ENCODE peak calls at places on chromosomes 4 and X, in eight cellular contexts. One of them, this sample, is unnamed.

GRCh38 chrX:13024911-13025454 is 19.4 kb downstream of the FAM9C start:
- DNase-seq in Right ventricle myocardium superior: no peak
- DNase-seq in posterior cingulate gyrus: no peak
- DNase-seq in gastrocnemius medialis: no peak
- DNase-seq in stimulated activated CD4-positive, alpha-beta T cell treated with anti-CD3 and anti-CD28 coated beads, Interleukin-1b, Interleukin-23, amount 100 ng/mL, for 1 hour: no peak
- DNase-seq in GM12864: no peak
- DNase-seq in IMR-90: no peak
- DNase-seq in T-helper 9 cell: no peak
- DNase-seq in this sample: no peak

GRCh38 chr4:185774076-185774731 is 37.8 kb downstream of the SORBS2 start:
- DNase-seq in T-helper 9 cell: no peak
- DNase-seq in gastrocnemius medialis: no peak
- DNase-seq in stimulated activated CD4-positive, alpha-beta T cell treated with anti-CD3 and anti-CD28 coated beads, Interleukin-1b, Interleukin-23, amount 100 ng/mL, for 1 hour: no peak
- DNase-seq in IMR-90: no peak
- DNase-seq in Right ventricle myocardium superior: no peak
- DNase-seq in posterior cingulate gyrus: no peak
- DNase-seq in GM12864: no peak
- DNase-seq in this sample: no peak

GRCh38 chr4:111483375-111484169 is 661.7 kb upstream of the FAM241A start:
- DNase-seq in stimulated activated CD4-positive, alpha-beta T cell treated with anti-CD3 and anti-CD28 coated beads, Interleukin-1b, Interleukin-23, amount 100 ng/mL, for 1 hour: no peak
- DNase-seq in Right ventricle myocardium superior: no peak
- DNase-seq in GM12864: no peak
- DNase-seq in gastrocnemius medialis: no peak
- DNase-seq in IMR-90: no peak
- DNase-seq in posterior cingulate gyrus: no peak
- DNase-seq in T-helper 9 cell: no peak
- DNase-seq in this sample: no peak

GRCh38 chrX:42420431-42420830 is 357.5 kb downstream of the PPP1R2C start:
- DNase-seq in IMR-90: no peak
- DNase-seq in gastrocnemius medialis: no peak
- DNase-seq in posterior cingulate gyrus: no peak
- DNase-seq in stimulated activated CD4-positive, alpha-beta T cell treated with anti-CD3 and anti-CD28 coated beads, Interleukin-1b, Interleukin-23, amount 100 ng/mL, for 1 hour: no peak
- DNase-seq in T-helper 9 cell: no peak
- DNase-seq in Right ventricle myocardium superior: no peak
- DNase-seq in GM12864: no peak
- DNase-seq in this sample: no peak

GRCh38 chrX:124421898-124422622 is 75.7 kb downstream of the SH2D1A start:
- DNase-seq in Right ventricle myocardium superior: no peak
- DNase-seq in gastrocnemius medialis: no peak
- DNase-seq in posterior cingulate gyrus: no peak
- DNase-seq in T-helper 9 cell: no peak
- DNase-seq in IMR-90: no peak
- DNase-seq in GM12864: no peak
- DNase-seq in stimulated activated CD4-positive, alpha-beta T cell treated with anti-CD3 and anti-CD28 coated beads, Interleukin-1b, Interleukin-23, amount 100 ng/mL, for 1 hour: no peak
- DNase-seq in this sample: no peak

GRCh38 chr4:105651879-105652640 is 56.4 kb downstream of the INTS12 start:
- DNase-seq in posterior cingulate gyrus: no peak
- DNase-seq in gastrocnemius medialis: no peak
- DNase-seq in T-helper 9 cell: no peak
- DNase-seq in GM12864: no peak
- DNase-seq in Right ventricle myocardium superior: no peak
- DNase-seq in IMR-90: no peak
- DNase-seq in stimulated activated CD4-positive, alpha-beta T cell treated with anti-CD3 and anti-CD28 coated beads, Interleukin-1b, Interleukin-23, amount 100 ng/mL, for 1 hour: no peak
- DNase-seq in this sample: no peak

GRCh38 chr4:182085051-182085480 is 158.1 kb upstream of the TENM3 start:
- DNase-seq in stimulated activated CD4-positive, alpha-beta T cell treated with anti-CD3 and anti-CD28 coated beads, Interleukin-1b, Interleukin-23, amount 100 ng/mL, for 1 hour: no peak
- DNase-seq in IMR-90: no peak
- DNase-seq in T-helper 9 cell: no peak
- DNase-seq in gastrocnemius medialis: no peak
- DNase-seq in GM12864: no peak
- DNase-seq in posterior cingulate gyrus: no peak
- DNase-seq in Right ventricle myocardium superior: no peak
- DNase-seq in this sample: no peak

GRCh38 chr4:122516376-122516775 is 59.9 kb upstream of the IL2 start:
- DNase-seq in stimulated activated CD4-positive, alpha-beta T cell treated with anti-CD3 and anti-CD28 coated beads, Interleukin-1b, Interleukin-23, amount 100 ng/mL, for 1 hour: no peak
- DNase-seq in IMR-90: no peak
- DNase-seq in Right ventricle myocardium superior: no peak
- DNase-seq in posterior cingulate gyrus: no peak
- DNase-seq in GM12864: no peak
- DNase-seq in T-helper 9 cell: no peak
- DNase-seq in gastrocnemius medialis: no peak
- DNase-seq in this sample: no peak

GRCh38 chrX:110104078-110104477 is 101.2 kb downstream of the TMEM164 start:
- DNase-seq in Right ventricle myocardium superior: no peak
- DNase-seq in gastrocnemius medialis: no peak
- DNase-seq in GM12864: no peak
- DNase-seq in stimulated activated CD4-positive, alpha-beta T cell treated with anti-CD3 and anti-CD28 coated beads, Interleukin-1b, Interleukin-23, amount 100 ng/mL, for 1 hour: no peak
- DNase-seq in IMR-90: no peak
- DNase-seq in T-helper 9 cell: no peak
- DNase-seq in posterior cingulate gyrus: no peak
- DNase-seq in this sample: no peak

This sample was measured in effector CD4-positive, alpha-beta T cell.